ENCODE peak calls at places on chromosomes 2 and 18, in nine cellular contexts. O is SK-N-SH, S is stomach, K is HepG2, A is GM23338, W is sigmoid colon, V is esophagus muscularis mucosa, U is HCT116, P is prostate gland. Y is an unnamed sample. For H3K4me1, the result is how much of the 10 kb centered on the place peaks cover.

GRCh38 chr2:10501980-10502802 is 54.1 kb upstream of the ODC1 start:
- DNase-seq in O (no peak), S (peak), K (no peak), A (no peak), W (no peak), V (no peak), U (no peak), P (no peak), Y (no peak)

GRCh38 chr18:3055861-3056260 is 42.9 kb upstream of the LPIN2 start:
- DNase-seq in O (no peak), S (no peak), K (no peak), A (peak), W (no peak), V (no peak), U (no peak), P (no peak), Y (no peak)

GRCh38 chr2:227817940-227818568 is 4.4 kb downstream of the CCL20 start:
- DNase-seq in O (peak), S (peak), K (peak), A (peak), W (peak), V (no peak), U (peak), P (peak), Y (peak)

GRCh38 chr2:158191076-158191566 is 89.4 kb downstream of the UPP2 start:
- DNase-seq in O (no peak), S (no peak), K (peak), A (peak), W (no peak), V (no peak), U (peak), P (no peak), Y (no peak)

GRCh38 chr18:80193701-80194100 is 53.6 kb downstream of the PARD6G start:
- DNase-seq in O (no peak), S (no peak), K (no peak), A (no peak), W (no peak), V (no peak), U (no peak), P (no peak), Y (no peak)

GRCh38 chr2:97950329-97951154 is 45.2 kb downstream of the TMEM131 start:
- DNase-seq in O (no peak), S (no peak), K (no peak), A (no peak), W (no peak), V (no peak), U (no peak), P (no peak), Y (no peak)

GRCh38 chr2:221477697-221478096 is 94.4 kb downstream of the EPHA4 start:
- DNase-seq in O (no peak), S (no peak), K (no peak), A (no peak), W (no peak), V (no peak), U (no peak), P (no peak), Y (no peak)

GRCh38 chr2:219628235-219628985 is 980 bp downstream of the SLC4A3 start:
- DNase-seq in O (no peak), S (no peak), K (no peak), A (no peak), W (peak), V (no peak), U (no peak), P (no peak), Y (no peak)

GRCh38 chr2:161332568-161332967 is 24.3 kb downstream of the PSMD14 start:
- DNase-seq in O (no peak), S (no peak), K (no peak), A (no peak), W (no peak), V (no peak), U (no peak), P (no peak), Y (no peak)

GRCh38 chr2:193695367-193695766 is 1500.6 kb upstream of the TMEFF2 start:
- DNase-seq in O (peak), S (no peak), K (peak), A (peak), W (no peak), V (no peak), U (peak), P (no peak), Y (no peak)

GRCh38 chr2:203535078-203535783 is at the start of gene RAPH1:
- DNase-seq in O (peak), S (peak), K (peak), A (peak), W (peak), V (no peak), U (peak), P (peak), Y (peak)

GRCh38 chr2:174561283-174562275 is 36.0 kb downstream of the WIPF1 start:
- DNase-seq in O (no peak), S (peak), K (no peak), A (no peak), W (peak), V (no peak), U (no peak), P (peak), Y (peak)

GRCh38 chr18:21703241-21703820 is 1.2 kb downstream of the ABHD3 start:
- DNase-seq in O (peak), S (peak), K (no peak), A (peak), W (no peak), V (no peak), U (no peak), P (peak), Y (peak)

GRCh38 chr18:267688-268552 is at the start of gene THOC1:
- DNase-seq in O (peak), S (peak), K (peak), A (peak), W (peak), V (peak), U (peak), P (peak), Y (peak)

GRCh38 chr2:11899264-11899818 is 152.9 kb downstream of the LPIN1 start:
- DNase-seq in O (no peak), S (no peak), K (no peak), A (no peak), W (no peak), V (no peak), U (no peak), P (no peak), Y (no peak)

GRCh38 chr2:111923271-111923670 is 24.9 kb downstream of the MERTK start:
- DNase-seq in O (no peak), S (no peak), K (no peak), A (no peak), W (no peak), V (no peak), U (no peak), P (no peak), Y (no peak)

GRCh38 chr18:51448949-51449348 is 251.5 kb upstream of the MEX3C start:
- DNase-seq in O (no peak), S (no peak), K (no peak), A (no peak), W (no peak), V (no peak), U (no peak), P (no peak), Y (no peak)

GRCh38 chr18:12333650-12334279 is 25.7 kb downstream of the TUBB6 start:
- DNase-seq in O (no peak), S (no peak), K (no peak), A (peak), W (peak), V (no peak), U (no peak), P (no peak), Y (no peak)

GRCh38 chr2:111954602-111955332 is 56.4 kb downstream of the MERTK start:
- DNase-seq in O (no peak), S (no peak), K (peak), A (no peak), W (no peak), V (no peak), U (no peak), P (no peak), Y (no peak)

GRCh38 chr2:12076810-12077209 is 330.4 kb downstream of the LPIN1 start:
- DNase-seq in O (peak), S (no peak), K (no peak), A (no peak), W (no peak), V (no peak), U (no peak), P (no peak), Y (no peak)

GRCh38 chr2:20652141-20652540 is 1.2 kb upstream of the HS1BP3 start:
- DNase-seq in O (no peak), S (no peak), K (no peak), A (no peak), W (no peak), V (no peak), U (no peak), P (no peak), Y (no peak)

GRCh38 chr2:48471048-48471474 is 58.9 kb upstream of the STON1 start:
- DNase-seq in O (peak), S (no peak), K (peak), A (peak), W (no peak), V (no peak), U (peak), P (peak), Y (no peak)

GRCh38 chr2:137302957-137303356 is 537.6 kb downstream of the THSD7B start:
- DNase-seq in O (no peak), S (no peak), K (no peak), A (no peak), W (no peak), V (no peak), U (no peak), P (no peak), Y (no peak)

GRCh38 chr2:184597996-184598312 is 375 bp upstream of the ZNF804A start:
- DNase-seq in O (no peak), S (no peak), K (no peak), A (peak), W (no peak), V (no peak), U (no peak), P (no peak), Y (peak)

GRCh38 chr2:219689676-219690628 is 62.5 kb downstream of the SLC4A3 start:
- DNase-seq in O (peak), S (peak), K (peak), A (peak), W (no peak), V (no peak), U (no peak), P (peak), Y (peak)

GRCh38 chr2:236654496-236654895 is 84.9 kb downstream of the ACKR3 start:
- DNase-seq in O (no peak), S (no peak), K (no peak), A (no peak), W (no peak), V (no peak), U (no peak), P (no peak), Y (no peak)

GRCh38 chr18:55159027-55159426 is 199.8 kb upstream of the CCDC68 start:
- DNase-seq in O (no peak), S (no peak), K (no peak), A (no peak), W (no peak), V (peak), U (no peak), P (no peak), Y (no peak)

GRCh38 chr18:79008356-79008940 is 28.8 kb downstream of the SALL3 start:
- DNase-seq in O (no peak), S (peak), K (no peak), A (no peak), W (no peak), V (peak), U (no peak), P (no peak), Y (no peak)

GRCh38 chr2:84649487-84650142 is 133.3 kb downstream of the DNAH6 start:
- DNase-seq in O (no peak), S (no peak), K (no peak), A (no peak), W (no peak), V (no peak), U (no peak), P (no peak), Y (no peak)

GRCh38 chr2:161190030-161190429 is 29.8 kb downstream of the TANK start:
- DNase-seq in O (no peak), S (no peak), K (no peak), A (peak), W (no peak), V (no peak), U (no peak), P (no peak), Y (no peak)

GRCh38 chr18:48405108-48405507 is 4.1 kb downstream of the ZBTB7C start:
- DNase-seq in O (peak), S (no peak), K (no peak), A (no peak), W (no peak), V (no peak), U (no peak), P (no peak), Y (no peak)

GRCh38 chr2:17311771-17312511 is 206.3 kb downstream of the RAD51AP2 start:
- DNase-seq in O (no peak), S (no peak), K (no peak), A (no peak), W (no peak), V (no peak), U (no peak), P (no peak), Y (no peak)
- TF ChIP-seq POLR2AphosphoS5 in O (no peak), S (no peak), K (no peak), A (no peak), W (no peak), V (no peak), U (no peak), P (no peak), Y (no peak)

GRCh38 chr18:46833899-46834298 is 77.0 kb upstream of the ST8SIA5 start:
- DNase-seq in O (no peak), S (no peak), K (no peak), A (no peak), W (no peak), V (no peak), U (no peak), P (no peak), Y (no peak)
- H3K4me1 ChIP-seq in O (under half), S (under half), K (under half), A (under half), W (under half), V (under half), U (under half), P (under half), Y (under half)

GRCh38 chr2:31012384-31012783 is 125.9 kb downstream of the GALNT14 start:
- DNase-seq in O (no peak), S (no peak), K (no peak), A (no peak), W (no peak), V (no peak), U (no peak), P (no peak), Y (no peak)

GRCh38 chr2:31013311-31013710 is 124.9 kb downstream of the GALNT14 start:
- DNase-seq in O (no peak), S (no peak), K (no peak), A (no peak), W (no peak), V (no peak), U (no peak), P (no peak), Y (no peak)

GRCh38 chr2:31004252-31004651 is 134.0 kb downstream of the GALNT14 start:
- DNase-seq in O (no peak), S (no peak), K (no peak), A (no peak), W (no peak), V (no peak), U (no peak), P (no peak), Y (no peak)

GRCh38 chr2:31011565-31011964 is 126.7 kb downstream of the GALNT14 start:
- DNase-seq in O (no peak), S (no peak), K (no peak), A (no peak), W (no peak), V (no peak), U (no peak), P (no peak), Y (no peak)

GRCh38 chr2:31008571-31009114 is 129.6 kb downstream of the GALNT14 start:
- DNase-seq in O (peak), S (no peak), K (no peak), A (no peak), W (no peak), V (no peak), U (no peak), P (no peak), Y (no peak)
- TF ChIP-seq POLR2AphosphoS5 in O (no peak), S (no peak), K (no peak), A (no peak), W (no peak), V (no peak), U (no peak), P (no peak), Y (no peak)

DNA sequence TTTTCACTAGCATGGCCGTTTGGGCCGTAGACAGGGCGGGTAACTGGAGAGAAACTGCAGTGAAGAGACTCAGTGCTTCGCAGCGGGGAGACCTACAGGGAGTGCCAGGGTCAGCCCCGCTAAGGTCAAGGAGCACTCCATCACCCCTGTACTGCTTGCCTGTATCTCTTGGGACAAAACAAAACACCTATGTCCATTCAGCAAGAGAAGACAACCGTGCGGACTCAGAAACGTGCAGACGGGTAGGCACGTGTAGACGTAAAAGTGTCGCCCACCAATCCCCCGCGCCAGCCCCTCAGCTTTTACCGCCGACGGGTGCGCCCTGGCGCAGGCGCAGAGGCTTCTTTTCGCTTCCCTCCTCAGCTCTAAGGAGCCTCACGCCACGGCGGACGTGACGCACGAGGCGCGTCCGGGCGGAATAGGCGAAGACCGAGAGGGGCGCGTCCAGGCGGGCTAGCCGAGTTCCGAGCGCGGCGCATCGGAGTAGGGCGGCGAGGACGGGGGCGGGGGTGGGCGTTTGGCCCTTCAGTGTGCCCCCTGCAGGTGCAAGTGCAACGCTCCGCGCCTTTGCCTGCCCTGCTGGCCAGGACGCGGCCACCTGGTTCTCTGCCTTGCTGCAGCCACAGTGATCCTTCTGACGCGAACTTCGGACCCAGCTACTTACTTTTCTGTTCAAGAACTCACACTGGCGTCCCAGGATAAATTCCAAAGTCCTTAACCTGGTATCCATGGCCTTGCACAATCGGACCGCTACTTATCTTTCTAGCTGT is 3.3 kb upstream of the SOS1 start:
- DNase-seq in O (peak), S (peak), K (peak), A (peak), W (peak), V (peak), U (peak), P (peak), Y (peak)
- H3K4me1 ChIP-seq in O (under half), S (under half), K (under half), A (under half), W (under half), V (half or more), U (under half), P (under half), Y (under half)

GRCh38 chr18:23380817-23381216 is 72.3 kb upstream of the RIOK3 start:
- DNase-seq in O (no peak), S (no peak), K (no peak), A (no peak), W (no peak), V (no peak), U (no peak), P (no peak), Y (no peak)

GRCh38 chr18:23378470-23378764 is 74.7 kb upstream of the RIOK3 start:
- DNase-seq in O (no peak), S (no peak), K (no peak), A (no peak), W (no peak), V (no peak), U (no peak), P (no peak), Y (no peak)

GRCh38 chr18:23373564-23373963 is 79.5 kb upstream of the RIOK3 start:
- DNase-seq in O (no peak), S (no peak), K (no peak), A (no peak), W (no peak), V (no peak), U (no peak), P (no peak), Y (no peak)

GRCh38 chr18:23380001-23380550 is 73.0 kb upstream of the RIOK3 start:
- DNase-seq in O (no peak), S (no peak), K (no peak), A (peak), W (no peak), V (no peak), U (no peak), P (no peak), Y (no peak)

GRCh38 chr18:23377669-23378469 is 75.2 kb upstream of the RIOK3 start:
- DNase-seq in O (no peak), S (no peak), K (peak), A (no peak), W (no peak), V (no peak), U (peak), P (no peak), Y (no peak)
- TF ChIP-seq POLR2AphosphoS5 in O (no peak), S (no peak), K (no peak), A (no peak), W (peak), V (peak), U (no peak), P (peak), Y (peak)